ENCODE peak calls at places on chromosomes 2 and 18, in six cellular contexts. One of them, this sample, is unnamed.
A peak's percentile ranks its signal among the peaks of the same experiment; 100 is the strongest.

GRCh38 chr2:181465686-181466375 is 8.6 kb downstream of the ITGA4 start:
- DNase-seq in A549: no peak
- DNase-seq in kidney epithelial cell: no peak
- DNase-seq in ovary: no peak
- DNase-seq in cardiac muscle cell: peak; percentile 53
- DNase-seq in heart left ventricle: no peak
- DNase-seq in this sample: no peak

GRCh38 chr2:159557437-159558034 is 58.8 kb downstream of the BAZ2B start:
- DNase-seq in A549: no peak
- DNase-seq in kidney epithelial cell: no peak
- DNase-seq in ovary: no peak
- DNase-seq in cardiac muscle cell: peak; percentile 41
- DNase-seq in heart left ventricle: no peak
- DNase-seq in this sample: no peak

GRCh38 chr18:3538954-3539617 is 89.1 kb downstream of the TGIF1 start:
- DNase-seq in A549: no peak
- DNase-seq in kidney epithelial cell: no peak
- DNase-seq in ovary: no peak
- DNase-seq in cardiac muscle cell: no peak
- DNase-seq in heart left ventricle: no peak
- DNase-seq in this sample: no peak

GRCh38 chr18:31566576-31567306 is 24.9 kb upstream of the TTR start:
- DNase-seq in A549: no peak
- DNase-seq in kidney epithelial cell: no peak
- DNase-seq in ovary: no peak
- DNase-seq in cardiac muscle cell: no peak
- DNase-seq in heart left ventricle: no peak
- DNase-seq in this sample: no peak

GRCh38 chr18:64566461-64566860 is 417.6 kb upstream of the LINC00305 start:
- DNase-seq in A549: no peak
- DNase-seq in kidney epithelial cell: no peak
- DNase-seq in ovary: no peak
- DNase-seq in cardiac muscle cell: no peak
- DNase-seq in heart left ventricle: no peak
- DNase-seq in this sample: no peak

GRCh38 chr2:192124576-192124975 is 70.2 kb downstream of the TMEFF2 start:
- DNase-seq in A549: no peak
- DNase-seq in kidney epithelial cell: no peak
- DNase-seq in ovary: no peak
- DNase-seq in cardiac muscle cell: no peak
- DNase-seq in heart left ventricle: no peak
- DNase-seq in this sample: no peak

GRCh38 chr2:122670932-122671331 is 915.5 kb downstream of the TSN start:
- DNase-seq in A549: no peak
- DNase-seq in kidney epithelial cell: no peak
- DNase-seq in ovary: no peak
- DNase-seq in cardiac muscle cell: no peak
- DNase-seq in heart left ventricle: no peak
- DNase-seq in this sample: no peak

GRCh38 chr2:203636896-203637818 is 69.3 kb upstream of the CD28 start:
- DNase-seq in A549: no peak
- DNase-seq in kidney epithelial cell: no peak
- DNase-seq in ovary: no peak
- DNase-seq in cardiac muscle cell: peak; percentile 66
- DNase-seq in heart left ventricle: no peak
- DNase-seq in this sample: no peak

GRCh38 chr18:44909191-44909719 is 228.6 kb downstream of the SETBP1 start:
- DNase-seq in A549: no peak
- DNase-seq in kidney epithelial cell: no peak
- DNase-seq in ovary: no peak
- DNase-seq in cardiac muscle cell: peak; percentile 23
- DNase-seq in heart left ventricle: no peak
- DNase-seq in this sample: no peak

GRCh38 chr18:21747268-21747667 is 6.7 kb downstream of the MIB1 start:
- DNase-seq in A549: no peak
- DNase-seq in kidney epithelial cell: no peak
- DNase-seq in ovary: no peak
- DNase-seq in cardiac muscle cell: no peak
- DNase-seq in heart left ventricle: no peak
- DNase-seq in this sample: no peak
- H3K4me3 ChIP-seq in A549: no peak overlapping the region
- H3K4me3 ChIP-seq in kidney epithelial cell: no peak overlapping the region
- H3K4me3 ChIP-seq in ovary: no peak overlapping the region
- H3K4me3 ChIP-seq in cardiac muscle cell: no peak overlapping the region
- H3K4me3 ChIP-seq in heart left ventricle: no peak overlapping the region
- H3K4me3 ChIP-seq in this sample: no peak overlapping the region

DNA sequence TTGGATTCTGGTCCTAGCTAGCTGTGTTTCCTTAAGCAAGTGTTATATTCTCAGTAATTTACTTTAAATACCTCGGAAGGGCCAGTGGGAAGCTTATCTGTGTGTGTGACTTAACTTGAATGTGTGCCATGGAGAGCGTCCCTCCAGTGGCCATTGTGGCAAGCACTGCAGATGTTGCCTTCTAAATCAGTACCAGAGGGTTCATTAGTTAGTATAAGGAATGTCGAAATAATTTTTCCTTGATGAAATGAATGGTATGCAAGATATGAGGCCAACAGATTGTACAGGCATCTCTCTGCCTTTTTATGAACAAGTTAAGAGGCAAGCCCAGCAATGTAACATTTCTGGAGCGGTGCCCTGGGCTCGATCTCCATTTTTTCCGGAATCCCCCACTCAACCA is 52.0 kb downstream of the FBXO36 start:
- DNase-seq in A549: no peak
- DNase-seq in kidney epithelial cell: no peak
- DNase-seq in ovary: no peak
- DNase-seq in cardiac muscle cell: peak; percentile 96
- DNase-seq in heart left ventricle: no peak
- DNase-seq in this sample: no peak
- TF ChIP-seq CTCF in A549: no peak
- TF ChIP-seq CTCF in kidney epithelial cell: no peak
- TF ChIP-seq CTCF in ovary: no peak
- TF ChIP-seq CTCF in cardiac muscle cell: peak; percentile 38
- TF ChIP-seq CTCF in heart left ventricle: no peak
- TF ChIP-seq CTCF in this sample: no peak

DNA sequence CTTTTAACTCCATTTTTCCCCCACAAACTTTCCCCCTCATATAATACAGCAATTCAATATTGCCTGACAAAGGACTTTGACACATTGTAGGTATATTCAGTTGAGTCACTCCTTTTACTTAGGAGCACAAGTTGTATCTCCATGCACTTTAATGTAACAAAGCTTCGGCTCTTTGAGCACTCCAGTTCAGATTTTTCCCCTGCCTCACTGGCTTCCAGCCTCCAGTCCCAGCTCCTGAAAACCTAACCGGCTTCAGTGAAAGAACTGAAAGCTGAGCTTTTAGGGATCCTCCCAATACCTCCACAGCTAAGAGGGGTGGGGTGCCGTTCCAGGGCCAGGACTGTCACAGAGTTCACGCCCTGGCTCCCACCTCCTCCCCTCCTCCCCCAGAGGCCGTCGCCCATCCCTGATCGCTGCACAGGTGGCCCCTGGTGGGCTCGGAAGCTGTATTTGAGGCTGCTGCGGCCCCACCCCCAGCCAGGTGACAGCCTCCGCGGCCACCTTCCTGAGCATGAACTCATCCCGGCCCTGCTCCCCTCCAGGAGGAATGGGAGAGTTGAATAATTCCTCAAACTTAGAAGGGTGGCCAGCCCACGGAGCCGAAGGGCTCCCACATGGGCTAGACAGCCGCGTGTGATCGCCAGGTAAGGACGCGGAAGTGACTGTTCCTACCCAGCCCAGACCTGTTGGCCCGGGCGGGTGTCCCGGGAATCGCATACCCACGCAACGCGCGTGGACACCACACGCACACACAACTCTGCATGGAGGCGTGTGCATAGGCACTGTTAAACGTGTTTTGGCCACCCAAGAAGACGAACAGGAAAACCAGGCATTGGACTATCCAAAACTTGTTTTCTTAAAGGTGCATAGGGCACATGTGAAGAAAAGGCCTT is 1.8 kb downstream of the MYO5B start:
- DNase-seq in A549: no peak
- DNase-seq in kidney epithelial cell: no peak
- DNase-seq in ovary: no peak
- DNase-seq in cardiac muscle cell: no peak
- DNase-seq in heart left ventricle: no peak
- DNase-seq in this sample: no peak
- H3K4me3 ChIP-seq in A549: no peak overlapping the region
- H3K4me3 ChIP-seq in kidney epithelial cell: peak overlapping the region; percentile 67
- H3K4me3 ChIP-seq in ovary: no peak overlapping the region
- H3K4me3 ChIP-seq in cardiac muscle cell: no peak overlapping the region
- H3K4me3 ChIP-seq in heart left ventricle: no peak overlapping the region
- H3K4me3 ChIP-seq in this sample: no peak overlapping the region

DNA sequence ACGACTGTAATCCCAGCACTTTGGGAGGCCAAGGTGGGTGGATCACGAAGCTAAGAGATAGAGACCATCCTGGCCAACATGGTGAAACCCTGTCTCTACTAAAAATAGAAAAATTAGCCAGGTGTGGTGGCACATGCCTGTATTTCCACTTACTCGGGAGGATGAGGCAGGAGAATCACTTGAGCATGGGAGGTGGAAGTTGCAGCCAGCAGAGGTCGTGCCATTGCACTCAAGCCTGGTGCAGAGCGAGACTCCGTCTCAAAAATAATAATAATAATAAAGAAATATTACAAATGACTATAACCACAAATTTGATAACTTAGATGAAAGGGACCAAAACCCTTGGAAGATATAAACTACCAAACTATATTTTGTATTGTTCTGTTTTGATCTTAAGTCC is 226.3 kb upstream of the GULP1 start:
- DNase-seq in A549: no peak
- DNase-seq in kidney epithelial cell: no peak
- DNase-seq in ovary: no peak
- DNase-seq in cardiac muscle cell: no peak
- DNase-seq in heart left ventricle: no peak
- DNase-seq in this sample: no peak
- TF ChIP-seq CTCF in A549: no peak
- TF ChIP-seq CTCF in kidney epithelial cell: no peak
- TF ChIP-seq CTCF in ovary: no peak
- TF ChIP-seq CTCF in cardiac muscle cell: no peak
- TF ChIP-seq CTCF in heart left ventricle: no peak
- TF ChIP-seq CTCF in this sample: no peak

GRCh38 chr2:196169521-196169920 is 1.9 kb downstream of the STK17B start:
- DNase-seq in A549: no peak
- DNase-seq in kidney epithelial cell: no peak
- DNase-seq in ovary: no peak
- DNase-seq in cardiac muscle cell: no peak
- DNase-seq in heart left ventricle: no peak
- DNase-seq in this sample: no peak

GRCh38 chr2:196168181-196168580 is 3.2 kb downstream of the STK17B start:
- DNase-seq in A549: no peak
- DNase-seq in kidney epithelial cell: no peak
- DNase-seq in ovary: no peak
- DNase-seq in cardiac muscle cell: no peak
- DNase-seq in heart left ventricle: no peak
- DNase-seq in this sample: no peak

GRCh38 chr2:196167666-196168065 is 3.7 kb downstream of the STK17B start:
- DNase-seq in A549: no peak
- DNase-seq in kidney epithelial cell: no peak
- DNase-seq in ovary: no peak
- DNase-seq in cardiac muscle cell: no peak
- DNase-seq in heart left ventricle: no peak
- DNase-seq in this sample: no peak

GRCh38 chr2:196165016-196165415 is 6.4 kb downstream of the STK17B start:
- DNase-seq in A549: no peak
- DNase-seq in kidney epithelial cell: no peak
- DNase-seq in ovary: no peak
- DNase-seq in cardiac muscle cell: no peak
- DNase-seq in heart left ventricle: no peak
- DNase-seq in this sample: no peak

GRCh38 chr2:196166876-196167275 is 4.5 kb downstream of the STK17B start:
- DNase-seq in A549: no peak
- DNase-seq in kidney epithelial cell: no peak
- DNase-seq in ovary: no peak
- DNase-seq in cardiac muscle cell: peak; percentile 69
- DNase-seq in heart left ventricle: no peak
- DNase-seq in this sample: no peak
- H3K4me3 ChIP-seq in A549: no peak overlapping the region
- H3K4me3 ChIP-seq in kidney epithelial cell: no peak overlapping the region
- H3K4me3 ChIP-seq in ovary: no peak overlapping the region
- H3K4me3 ChIP-seq in cardiac muscle cell: no peak overlapping the region
- H3K4me3 ChIP-seq in heart left ventricle: no peak overlapping the region
- H3K4me3 ChIP-seq in this sample: peak overlapping the region; percentile 87

DNA sequence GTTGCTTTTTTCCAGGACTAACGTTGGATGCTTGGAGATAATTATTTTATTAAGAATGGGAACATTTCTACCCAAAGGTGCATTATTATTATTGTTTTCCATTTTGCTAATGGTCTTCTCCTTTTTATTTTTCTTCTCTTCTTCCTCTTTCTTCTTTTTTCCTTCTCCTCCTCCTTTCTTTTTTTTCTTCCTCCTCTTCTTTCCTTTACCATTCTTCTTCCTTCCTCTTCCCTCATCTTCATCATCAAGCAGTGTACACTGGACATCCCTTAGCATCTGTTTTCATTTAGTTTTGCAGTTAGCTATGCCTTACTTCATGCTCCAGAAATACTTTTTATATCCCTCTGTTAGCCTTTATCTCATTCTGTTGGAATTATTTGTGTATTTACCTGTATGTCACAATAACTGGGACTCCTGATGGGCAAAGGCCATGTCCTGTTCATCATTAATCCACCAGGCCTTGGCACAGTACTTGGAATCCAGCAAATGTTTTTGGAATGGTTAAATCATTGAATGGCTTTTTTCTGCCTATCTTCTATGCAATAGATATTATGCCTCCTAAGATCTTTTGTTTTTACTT is 162.7 kb downstream of the CAMKMT start:
- DNase-seq in A549: no peak
- DNase-seq in kidney epithelial cell: no peak
- DNase-seq in ovary: no peak
- DNase-seq in cardiac muscle cell: no peak
- DNase-seq in heart left ventricle: no peak
- DNase-seq in this sample: no peak
- TF ChIP-seq CTCF in A549: no peak
- TF ChIP-seq CTCF in kidney epithelial cell: no peak
- TF ChIP-seq CTCF in ovary: no peak
- TF ChIP-seq CTCF in cardiac muscle cell: no peak
- TF ChIP-seq CTCF in heart left ventricle: no peak
- TF ChIP-seq CTCF in this sample: no peak

This sample was measured in dorsolateral prefrontal cortex.